ENCODE peak calls at places on chromosomes 16 and 17, in four cellular contexts. D is WTC11, I is H1, P is SK-N-SH. X is an unnamed sample.
A peak's percentile ranks its signal among the peaks of the same experiment; 100 is the strongest.

GRCh38 chr16:66719246-66719645 is 22.7 kb upstream of the CMTM4 start:
- DNase-seq in I (no peak), P (no peak), D (no peak), X (no peak)

GRCh38 chr16:83992624-83993023 is 24.6 kb downstream of the NECAB2 start:
- DNase-seq in D (no peak), I (no peak), P (no peak), X (no peak)

GRCh38 chr17:30239089-30239462 is 3.6 kb upstream of the SLC6A4 start:
- DNase-seq in D (no peak), P (no peak), I (no peak), X (no peak)

GRCh38 chr17:46910179-46910927 is 12.6 kb upstream of the GOSR2 start:
- DNase-seq in P (no peak), D (no peak), I (no peak), X (no peak)

GRCh38 chr16:84832488-84833141 is 12.8 kb downstream of the CRISPLD2 start:
- DNase-seq in D (no peak), I (no peak), P (no peak), X (no peak)

GRCh38 chr16:29645699-29646187 is 17.3 kb upstream of the SPN start:
- DNase-seq in D (no peak), I (no peak), P (peak; percentile 63), X (peak; percentile 87)

GRCh38 chr17:82148011-82148410 is 50.0 kb upstream of the FASN start:
- DNase-seq in P (no peak), I (no peak), D (no peak), X (no peak)

GRCh38 chr17:156094-156621 is 18.8 kb downstream of the SCGB1C2 start:
- DNase-seq in I (no peak), D (no peak), P (no peak), X (no peak)

GRCh38 chr16:50267151-50267631 is 840 bp downstream of the ADCY7 start:
- DNase-seq in P (peak; percentile 60), I (no peak), D (no peak), X (no peak)

GRCh38 chr17:65039349-65039988 is 17.1 kb downstream of the GNA13 start:
- DNase-seq in I (no peak), P (no peak), D (no peak), X (no peak)

GRCh38 chr17:42411905-42412679 is 11.0 kb downstream of the CAVIN1 start:
- DNase-seq in I (no peak), D (no peak), P (no peak), X (no peak)

GRCh38 chr17:77320501-77321256 is 179.9 kb downstream of the SEC14L1 start:
- DNase-seq in I (no peak), D (peak; percentile 7), P (peak; percentile 37), X (peak; percentile 80)
- TF ChIP-seq TEAD4 in I (no peak), D (no peak), P (no peak), X (no peak)

DNA sequence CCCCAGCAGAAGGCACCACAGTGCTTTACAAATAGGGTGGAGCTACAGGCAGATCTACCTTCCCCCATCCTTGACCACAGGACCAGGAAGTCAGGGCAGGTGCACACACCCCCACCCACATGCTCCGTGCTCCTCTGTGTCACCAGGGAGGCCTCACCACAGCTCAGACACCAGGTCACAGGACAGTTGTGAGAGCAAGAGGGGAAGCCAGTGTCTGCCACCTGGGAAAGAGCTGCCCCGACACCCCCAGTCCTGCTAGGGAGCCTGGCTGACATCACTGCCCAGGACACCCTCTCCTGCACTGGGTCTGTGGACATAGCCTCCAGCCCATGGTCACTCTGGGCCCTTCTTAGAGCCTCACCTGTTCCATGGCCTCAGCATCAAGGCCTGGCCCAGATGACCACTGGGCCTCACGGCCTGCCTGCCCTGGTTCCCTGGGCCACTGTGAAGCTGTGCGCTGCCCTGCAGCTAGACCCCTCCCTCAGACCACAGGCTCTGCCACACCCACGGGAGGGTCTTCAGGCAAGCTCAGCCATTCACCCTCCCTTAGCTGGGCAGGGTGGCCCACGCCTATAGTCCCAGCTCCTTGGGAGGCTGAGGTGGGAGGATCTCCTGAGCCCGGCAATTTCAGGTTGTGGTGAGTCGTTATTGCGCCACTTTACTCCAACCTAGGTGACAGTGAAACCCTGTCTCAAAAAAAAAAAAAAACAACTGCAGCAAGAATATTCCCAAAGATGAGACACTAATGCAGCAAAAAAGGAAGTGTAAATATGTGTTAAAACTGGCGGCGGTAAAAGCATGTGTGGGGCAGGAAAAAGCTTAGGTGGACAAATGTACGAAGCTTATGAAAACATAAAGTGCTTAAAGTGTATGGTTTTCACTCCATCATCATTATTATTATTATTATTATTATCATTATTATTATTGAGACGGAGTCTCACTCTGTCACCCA is 14.2 kb downstream of the POLR3K start:
- DNase-seq in P (no peak), I (no peak), D (no peak), X (no peak)
- TF ChIP-seq TEAD4 in P (no peak), I (no peak), D (no peak), X (no peak)

DNA sequence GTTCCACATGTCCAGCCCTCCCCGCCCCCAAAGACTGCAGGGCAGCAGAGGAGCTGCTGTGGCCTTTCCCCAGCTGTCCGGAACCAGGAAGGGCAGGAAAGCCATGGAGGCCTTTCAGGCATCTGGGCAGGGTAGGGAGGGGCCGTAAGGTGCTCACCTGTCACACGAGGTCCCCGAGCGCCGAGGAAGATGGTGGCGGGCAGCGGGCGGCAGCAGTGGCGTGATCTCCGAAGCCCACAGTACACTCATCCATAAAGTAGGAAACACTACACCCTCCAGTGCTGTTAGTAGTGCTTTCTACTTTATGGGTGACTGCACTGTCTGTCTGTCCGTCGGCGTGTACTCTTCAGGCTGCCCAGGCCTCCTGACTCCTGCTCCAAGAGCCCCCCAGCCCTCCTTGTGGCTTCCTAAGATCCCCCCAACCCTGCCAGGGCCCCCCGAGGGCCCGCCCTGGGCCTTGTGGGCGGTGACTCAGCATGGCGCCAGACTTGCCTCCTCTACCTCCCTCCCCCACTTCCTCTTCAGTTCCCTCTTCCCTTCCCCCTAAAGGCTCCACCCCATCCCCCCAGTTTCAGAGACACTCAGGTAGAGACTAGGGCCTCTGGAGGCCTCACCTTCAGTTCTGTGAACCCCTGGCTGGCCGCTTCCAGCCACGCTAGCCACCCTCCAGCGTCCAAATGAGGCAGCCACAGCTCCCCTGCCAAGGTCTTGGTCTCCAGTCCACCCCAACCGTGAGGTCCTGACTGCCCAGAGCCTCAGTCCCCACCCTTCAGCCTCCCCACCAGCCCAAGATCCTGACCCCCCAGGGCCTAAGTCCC is 2.6 kb upstream of the TSPOAP1 start:
- DNase-seq in I (no peak), D (peak; percentile 12), P (peak; percentile 20), X (peak; percentile 75)
- TF ChIP-seq TEAD4 in I (no peak), D (no peak), P (no peak), X (no peak)

GRCh38 chr16:23952128-23953041 is 116.6 kb downstream of the PRKCB start:
- DNase-seq in P (peak; percentile 22), D (no peak), I (no peak), X (peak; percentile 91)
- TF ChIP-seq TEAD4 in P (no peak), D (no peak), I (no peak), X (no peak)

GRCh38 chr16:79261461-79261860 is 339.1 kb downstream of the MAF start:
- DNase-seq in P (peak; percentile 28), D (peak; percentile 73), I (peak; percentile 29), X (peak; percentile 27)

GRCh38 chr16:79253100-79253631 is 347.4 kb downstream of the MAF start:
- DNase-seq in D (no peak), I (no peak), P (no peak), X (no peak)

GRCh38 chr16:79261944-79262552 is 338.5 kb downstream of the MAF start:
- DNase-seq in I (no peak), P (no peak), D (no peak), X (no peak)

GRCh38 chr16:79257958-79258490 is 342.5 kb downstream of the MAF start:
- DNase-seq in D (no peak), P (no peak), I (no peak), X (no peak)
- TF ChIP-seq TEAD4 in D (no peak), P (no peak), I (no peak), X (no peak)

GRCh38 chr16:89007371-89008249 is 30.6 kb upstream of the CBFA2T3 start:
- DNase-seq in I (no peak), P (no peak), D (no peak), X (no peak)

GRCh38 chr16:89003831-89004208 is 26.8 kb upstream of the CBFA2T3 start:
- DNase-seq in D (no peak), P (peak; percentile 73), I (no peak), X (peak; percentile 68)

GRCh38 chr16:89004209-89004831 is 27.3 kb upstream of the CBFA2T3 start:
- DNase-seq in I (no peak), P (peak; percentile 86), D (no peak), X (peak; percentile 96)

GRCh38 chr16:89006036-89006752 is 29.2 kb upstream of the CBFA2T3 start:
- DNase-seq in P (peak; percentile 27), I (no peak), D (no peak), X (no peak)

GRCh38 chr16:89005201-89006035 is 28.4 kb upstream of the CBFA2T3 start:
- DNase-seq in I (no peak), P (no peak), D (no peak), X (no peak)
- TF ChIP-seq TEAD4 in I (no peak), P (no peak), D (no peak), X (no peak)

DNA sequence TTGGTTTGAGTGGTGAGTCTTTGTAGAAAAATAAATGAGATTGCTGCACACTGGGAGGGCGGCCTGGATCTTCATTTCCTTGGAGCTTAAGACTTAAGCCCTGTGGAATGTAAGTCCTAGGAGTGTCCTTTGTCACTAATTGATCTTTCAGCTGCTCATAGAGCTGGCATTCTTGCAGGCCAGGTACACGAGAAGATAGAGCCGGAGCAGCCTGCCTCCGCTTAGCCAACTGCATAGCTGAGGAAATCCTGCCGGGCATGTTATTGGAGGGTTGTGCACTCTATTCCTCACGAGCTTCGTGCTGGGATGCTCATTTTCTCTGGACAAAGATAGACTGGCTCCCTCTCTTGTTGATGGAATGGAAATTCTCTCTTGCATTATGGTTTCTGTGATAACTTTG is 76.8 kb downstream of the RPA1 start:
- DNase-seq in I (no peak), D (no peak), P (no peak), X (no peak)
- TF ChIP-seq TEAD4 in I (peak; percentile 17), D (no peak), P (no peak), X (no peak)

GRCh38 chr17:76752006-76752405 is 14.1 kb downstream of the MFSD11 start:
- DNase-seq in D (no peak), I (no peak), P (no peak), X (no peak)
- TF ChIP-seq TEAD4 in D (no peak), I (no peak), P (no peak), X (no peak)

X was measured in K562.